ENCODE peak calls at places on chromosomes 1 and 21, in five cellular contexts. O is prostate gland, C is HCT116, I is PC-9, G is tibial artery. Q is an unnamed sample.

GRCh38 chr1:187817782-187818181 is 989.0 kb downstream of the PLA2G4A start:
- DNase-seq in O (no peak), C (no peak), I (no peak), G (no peak), Q (no peak)

GRCh38 chr1:6028042-6028895 is 17.4 kb upstream of the KCNAB2 start:
- DNase-seq in O (no peak), C (no peak), I (no peak), G (no peak), Q (peak)

GRCh38 chr1:147565189-147565980 is 24.1 kb downstream of the BCL9 start:
- DNase-seq in O (no peak), C (no peak), I (no peak), G (no peak), Q (no peak)

GRCh38 chr1:65979645-65980044 is 186.9 kb downstream of the PDE4B start:
- DNase-seq in O (no peak), C (no peak), I (no peak), G (no peak), Q (no peak)

GRCh38 chr21:23162213-23162946 is 2164.2 kb downstream of the NCAM2 start:
- DNase-seq in O (no peak), C (no peak), I (no peak), G (no peak), Q (no peak)

GRCh38 chr1:193181985-193182384 is 4.4 kb downstream of the B3GALT2 start:
- DNase-seq in O (no peak), C (no peak), I (no peak), G (no peak), Q (no peak)

GRCh38 chr1:50123071-50123470 is 14.4 kb downstream of the ELAVL4 start:
- DNase-seq in O (no peak), C (no peak), I (no peak), G (no peak), Q (no peak)

GRCh38 chr1:77686784-77687518 is 4.5 kb upstream of the ZZZ3 start:
- DNase-seq in O (no peak), C (no peak), I (no peak), G (no peak), Q (no peak)

GRCh38 chr1:19398309-19398760 is 86.2 kb downstream of the SLC66A1 start:
- DNase-seq in O (no peak), C (no peak), I (no peak), G (peak), Q (no peak)

GRCh38 chr1:202245391-202245790 is 51.8 kb downstream of the LGR6 start:
- DNase-seq in O (no peak), C (no peak), I (no peak), G (no peak), Q (no peak)

GRCh38 chr1:100882622-100883186 is 11.9 kb downstream of the EXTL2 start:
- DNase-seq in O (no peak), C (no peak), I (no peak), G (no peak), Q (no peak)

GRCh38 chr1:156347337-156347736 is 9.0 kb downstream of the TSACC start:
- DNase-seq in O (no peak), C (no peak), I (no peak), G (no peak), Q (no peak)

GRCh38 chr1:203069028-203069804 is 16.6 kb downstream of the MYOG start:
- DNase-seq in O (peak), C (no peak), I (no peak), G (no peak), Q (no peak)

GRCh38 chr1:180084867-180085266 is 69.8 kb upstream of the QSOX1 start:
- DNase-seq in O (no peak), C (no peak), I (no peak), G (no peak), Q (no peak)
- TF ChIP-seq CTCF in O (no peak), C (no peak), I (no peak), G (no peak), Q (no peak)

DNA sequence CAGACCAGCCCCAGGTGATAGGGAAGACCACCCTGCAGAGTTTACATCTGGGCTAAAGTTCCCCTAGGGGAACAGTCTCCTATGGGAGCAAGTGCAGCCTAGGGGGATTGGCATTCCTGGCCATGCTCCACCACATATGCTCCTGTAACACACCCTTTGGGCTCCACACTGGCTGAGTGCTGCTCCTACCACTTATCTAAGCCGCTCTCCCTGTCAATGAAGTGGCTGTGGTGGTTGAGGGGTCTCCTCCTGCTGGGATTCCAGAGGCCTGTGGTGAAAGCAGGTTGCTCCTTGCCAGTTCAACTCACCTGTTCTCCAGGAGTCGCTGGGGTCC is 51.1 kb downstream of the COL24A1 start:
- DNase-seq in O (no peak), C (no peak), I (no peak), G (no peak), Q (no peak)
- TF ChIP-seq CTCF in O (no peak), C (no peak), I (no peak), G (no peak), Q (no peak)

DNA sequence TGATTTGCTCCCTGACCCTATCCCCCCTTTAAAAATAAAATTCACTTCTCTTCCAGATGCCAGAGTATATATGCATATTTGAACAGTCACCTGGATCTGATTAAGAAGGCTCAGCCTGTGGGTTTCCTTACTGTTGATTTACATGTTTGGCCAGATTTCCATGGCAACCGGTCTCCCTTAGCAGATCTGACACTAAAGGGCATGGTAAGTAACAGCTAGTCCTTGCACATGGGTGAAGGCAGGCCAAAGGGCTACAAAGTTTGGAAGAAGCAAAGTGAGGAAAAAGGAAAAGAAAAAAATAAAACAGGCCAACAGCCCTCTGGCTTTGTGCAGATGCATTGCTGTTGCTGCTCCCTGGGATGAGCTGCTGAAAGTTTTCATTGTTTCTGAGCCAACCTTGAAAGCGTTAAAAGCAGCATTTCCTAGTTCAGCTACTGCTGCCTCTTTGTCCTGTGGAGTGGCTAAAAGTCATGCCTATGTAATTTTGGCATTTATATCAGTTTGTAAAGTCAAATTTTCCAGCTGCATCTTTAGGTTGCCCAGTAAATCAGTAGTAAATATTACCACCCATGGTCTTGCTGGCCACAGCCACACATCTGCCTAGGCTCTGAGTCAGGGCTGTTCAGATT is 176.5 kb upstream of the HOOK1 start:
- DNase-seq in O (no peak), C (no peak), I (no peak), G (no peak), Q (no peak)
- TF ChIP-seq CTCF in O (no peak), C (no peak), I (no peak), G (no peak), Q (no peak)

GRCh38 chr1:14921057-14921456 is 232.5 kb upstream of the TMEM51 start:
- DNase-seq in O (no peak), C (no peak), I (no peak), G (no peak), Q (no peak)
- TF ChIP-seq CTCF in O (no peak), C (no peak), I (no peak), G (peak), Q (no peak)

GRCh38 chr1:34898220-34898820 is 31.1 kb downstream of the DLGAP3 start:
- DNase-seq in O (no peak), C (no peak), I (no peak), G (no peak), Q (no peak)

GRCh38 chr1:34900775-34901502 is 28.5 kb downstream of the DLGAP3 start:
- DNase-seq in O (no peak), C (no peak), I (no peak), G (no peak), Q (no peak)

GRCh38 chr1:34899471-34899870 is 30.0 kb downstream of the DLGAP3 start:
- DNase-seq in O (no peak), C (no peak), I (no peak), G (no peak), Q (no peak)

GRCh38 chr1:34899906-34900305 is 29.5 kb downstream of the DLGAP3 start:
- DNase-seq in O (no peak), C (no peak), I (no peak), G (no peak), Q (no peak)

GRCh38 chr1:34896612-34897011 is 32.8 kb downstream of the DLGAP3 start:
- DNase-seq in O (no peak), C (no peak), I (no peak), G (no peak), Q (no peak)
- TF ChIP-seq CTCF in O (no peak), C (no peak), I (no peak), G (no peak), Q (no peak)

Q was measured in activated B cell treated with CpG ODN at 0.5 μM for 24 hours.